ENCODE peak calls at places on chromosomes 12 and 14, in ten cellular contexts. G is GM23248, R is SK-N-SH, I is endothelial cell of umbilical vein, E is fibroblast of lung, D is H9, Y is HepG2, J is IMR-90, C is adipocyte, B is mesenchymal stem cell. W is an unnamed sample. For H3K9me3, the result is how much of the 10 kb centered on the place peaks cover.

GRCh38 chr12:44626883-44627282 is 249.2 kb downstream of the NELL2 start:
- DNase-seq in G (no peak), R (no peak), I (no peak), E (no peak), D (no peak), Y (no peak), J (no peak), C (no peak), B (no peak), W (no peak)

GRCh38 chr12:87801860-87802720 is 227.1 kb downstream of the C12orf50 start:
- DNase-seq in G (peak), R (no peak), I (peak), E (peak), D (no peak), Y (no peak), J (no peak), C (peak), B (no peak), W (no peak)

GRCh38 chr14:76546426-76547221 is 170.7 kb downstream of the ESRRB start:
- DNase-seq in G (peak), R (peak), I (peak), E (no peak), D (peak), Y (peak), J (no peak), C (no peak), B (no peak), W (peak)

GRCh38 chr12:119229837-119230236 is 51.1 kb downstream of the HSPB8 start:
- DNase-seq in G (peak), R (peak), I (peak), E (peak), D (peak), Y (peak), J (peak), C (no peak), B (peak), W (no peak)

GRCh38 chr12:22729898-22730443 is 105.0 kb downstream of the ETNK1 start:
- DNase-seq in G (peak), R (no peak), I (peak), E (peak), D (no peak), Y (no peak), J (peak), C (peak), B (peak), W (no peak)

GRCh38 chr14:103697196-103697595 is 18.1 kb downstream of the XRCC3 start:
- DNase-seq in G (no peak), R (no peak), I (no peak), E (no peak), D (no peak), Y (no peak), J (no peak), C (no peak), B (no peak), W (no peak)

GRCh38 chr12:95626854-95627253 is 75.6 kb upstream of the USP44 start:
- DNase-seq in G (no peak), R (no peak), I (no peak), E (no peak), D (no peak), Y (no peak), J (no peak), C (no peak), B (no peak), W (no peak)

GRCh38 chr12:107864235-107864634 is 89.7 kb downstream of the ASCL4 start:
- DNase-seq in G (no peak), R (peak), I (no peak), E (no peak), D (peak), Y (no peak), J (no peak), C (no peak), B (no peak), W (no peak)

GRCh38 chr12:64083285-64084210 is 138.5 kb downstream of the KICS2 start:
- DNase-seq in G (peak), R (peak), I (peak), E (peak), D (no peak), Y (no peak), J (peak), C (peak), B (peak), W (peak)

GRCh38 chr12:115749485-115749884 is 528.0 kb downstream of the MED13L start:
- DNase-seq in G (no peak), R (no peak), I (no peak), E (peak), D (no peak), Y (no peak), J (no peak), C (no peak), B (no peak), W (no peak)

GRCh38 chr12:105831372-105831771 is 307.4 kb downstream of the NUAK1 start:
- DNase-seq in G (no peak), R (no peak), I (no peak), E (no peak), D (no peak), Y (no peak), J (no peak), C (no peak), B (no peak), W (no peak)

GRCh38 chr12:60162988-60163720 is 567.3 kb downstream of the SLC16A7 start:
- DNase-seq in G (no peak), R (peak), I (no peak), E (no peak), D (peak), Y (no peak), J (no peak), C (no peak), B (no peak), W (no peak)

GRCh38 chr12:106790020-106790419 is 15.5 kb downstream of the RIC8B start:
- DNase-seq in G (no peak), R (no peak), I (no peak), E (no peak), D (no peak), Y (no peak), J (no peak), C (no peak), B (no peak), W (no peak)

GRCh38 chr14:26394114-26394855 is 203.5 kb downstream of the NOVA1 start:
- DNase-seq in G (peak), R (peak), I (peak), E (peak), D (peak), Y (no peak), J (peak), C (peak), B (peak), W (no peak)

GRCh38 chr12:47707905-47708543 is 2.2 kb upstream of the RPAP3 start:
- DNase-seq in G (no peak), R (no peak), I (no peak), E (no peak), D (no peak), Y (no peak), J (no peak), C (no peak), B (no peak), W (no peak)

GRCh38 chr12:98894412-98895085 is 249.5 kb downstream of the APAF1 start:
- DNase-seq in G (peak), R (peak), I (no peak), E (no peak), D (peak), Y (no peak), J (no peak), C (peak), B (no peak), W (no peak)

DNA sequence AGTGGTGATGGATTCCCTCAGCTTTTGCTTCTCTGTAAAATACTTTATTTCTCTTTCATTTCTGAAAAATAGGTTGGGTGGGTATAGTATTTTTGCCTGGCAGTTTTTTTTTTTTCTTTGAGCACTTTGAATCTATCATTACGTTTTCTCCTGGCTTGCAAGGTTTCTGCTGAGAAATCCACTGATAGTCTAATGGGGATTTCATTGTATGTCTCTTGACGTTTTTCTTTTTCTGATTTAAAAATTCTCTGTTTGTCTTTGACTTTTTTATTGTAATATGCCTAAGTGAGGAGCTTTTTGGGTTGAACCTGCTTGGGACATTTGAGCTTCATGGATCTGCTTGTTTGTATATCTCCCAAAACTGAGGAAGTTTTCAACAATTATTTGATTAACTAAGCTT is 606.0 kb downstream of the KCNH5 start:
- DNase-seq in G (no peak), R (no peak), I (no peak), E (no peak), D (no peak), Y (no peak), J (no peak), C (no peak), B (no peak), W (no peak)
- H3K9me3 ChIP-seq in G (under half), R (under half), I (under half), E (under half), D (under half), Y (half or more), J (under half), C (under half), B (half or more), W (under half)

GRCh38 chr14:22814945-22815713 is at the start of gene SLC7A7:
- DNase-seq in G (no peak), R (no peak), I (no peak), E (peak), D (peak), Y (no peak), J (no peak), C (no peak), B (peak), W (no peak)
- H3K9ac ChIP-seq in G (no peak), R (no peak), I (no peak), E (no peak), D (no peak), Y (peak), J (no peak), C (no peak), B (peak), W (no peak)

GRCh38 chr12:53931844-53932581 is 6.6 kb upstream of the HOXC13 start:
- DNase-seq in G (no peak), R (no peak), I (no peak), E (no peak), D (no peak), Y (no peak), J (no peak), C (no peak), B (no peak), W (no peak)
- H3K9me3 ChIP-seq in G (under half), R (under half), I (under half), E (under half), D (under half), Y (under half), J (under half), C (under half), B (under half), W (under half)

GRCh38 chr12:2776129-2776806 is 18.5 kb upstream of the FKBP4 start:
- DNase-seq in G (no peak), R (no peak), I (no peak), E (no peak), D (peak), Y (no peak), J (no peak), C (no peak), B (no peak), W (no peak)

GRCh38 chr12:2772370-2772769 is 22.4 kb upstream of the FKBP4 start:
- DNase-seq in G (no peak), R (no peak), I (no peak), E (no peak), D (peak), Y (no peak), J (no peak), C (no peak), B (no peak), W (no peak)

GRCh38 chr12:2773199-2773875 is 21.4 kb upstream of the FKBP4 start:
- DNase-seq in G (no peak), R (no peak), I (no peak), E (no peak), D (peak), Y (no peak), J (no peak), C (no peak), B (no peak), W (no peak)

GRCh38 chr12:2779281-2779680 is 15.5 kb upstream of the FKBP4 start:
- DNase-seq in G (no peak), R (no peak), I (no peak), E (no peak), D (peak), Y (no peak), J (no peak), C (no peak), B (no peak), W (no peak)

GRCh38 chr12:2775431-2775830 is 19.3 kb upstream of the FKBP4 start:
- DNase-seq in G (no peak), R (no peak), I (no peak), E (no peak), D (peak), Y (no peak), J (no peak), C (no peak), B (no peak), W (no peak)
- H3K9ac ChIP-seq in G (no peak), R (no peak), I (no peak), E (no peak), D (no peak), Y (no peak), J (no peak), C (no peak), B (no peak), W (no peak)

DNA sequence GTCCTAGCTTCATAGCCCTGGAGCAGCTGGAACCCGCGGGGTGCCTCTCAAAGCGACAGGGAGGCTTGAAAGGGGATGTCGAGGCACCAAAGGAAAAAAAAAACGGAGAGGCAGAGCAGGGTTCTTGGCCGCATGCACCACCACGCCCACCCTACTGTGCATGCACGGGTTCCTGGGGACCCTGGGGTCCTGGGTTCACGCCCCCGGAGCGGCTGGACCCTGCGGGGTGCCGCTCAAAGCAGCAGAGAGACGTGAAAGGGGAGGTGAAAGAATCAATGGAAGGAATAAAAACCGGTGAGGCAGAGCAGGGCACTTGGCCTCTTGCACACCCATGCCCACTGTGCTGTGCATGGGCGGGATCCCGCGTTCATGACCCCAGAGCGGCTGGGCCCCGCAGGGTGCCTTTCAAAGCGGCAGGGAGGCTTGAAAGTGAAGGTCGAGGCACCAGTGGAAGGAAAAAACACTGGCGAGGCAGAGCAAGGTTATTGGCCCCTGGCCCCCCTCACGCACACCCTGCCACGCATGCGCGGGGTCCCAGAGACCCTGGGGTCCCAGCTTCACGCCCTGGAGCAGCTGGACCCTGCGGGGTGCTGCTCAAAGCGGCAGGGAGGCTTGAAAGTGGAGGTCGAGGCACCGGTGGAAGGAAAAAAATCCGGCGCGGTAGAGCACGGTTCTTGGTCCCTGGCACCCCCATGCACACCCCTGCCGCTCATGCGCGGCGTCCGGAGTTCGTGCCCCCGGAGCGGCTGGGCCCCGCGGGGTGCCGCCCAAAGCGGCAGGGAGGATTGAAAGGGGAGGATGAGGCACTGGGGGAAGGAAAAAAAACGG is 318.5 kb downstream of the ALG10 start:
- DNase-seq in G (no peak), R (no peak), I (no peak), E (no peak), D (no peak), Y (no peak), J (no peak), C (no peak), B (no peak), W (no peak)
- H3K9me3 ChIP-seq in G (under half), R (under half), I (under half), E (under half), D (under half), Y (under half), J (under half), C (under half), B (under half), W (half or more)

DNA sequence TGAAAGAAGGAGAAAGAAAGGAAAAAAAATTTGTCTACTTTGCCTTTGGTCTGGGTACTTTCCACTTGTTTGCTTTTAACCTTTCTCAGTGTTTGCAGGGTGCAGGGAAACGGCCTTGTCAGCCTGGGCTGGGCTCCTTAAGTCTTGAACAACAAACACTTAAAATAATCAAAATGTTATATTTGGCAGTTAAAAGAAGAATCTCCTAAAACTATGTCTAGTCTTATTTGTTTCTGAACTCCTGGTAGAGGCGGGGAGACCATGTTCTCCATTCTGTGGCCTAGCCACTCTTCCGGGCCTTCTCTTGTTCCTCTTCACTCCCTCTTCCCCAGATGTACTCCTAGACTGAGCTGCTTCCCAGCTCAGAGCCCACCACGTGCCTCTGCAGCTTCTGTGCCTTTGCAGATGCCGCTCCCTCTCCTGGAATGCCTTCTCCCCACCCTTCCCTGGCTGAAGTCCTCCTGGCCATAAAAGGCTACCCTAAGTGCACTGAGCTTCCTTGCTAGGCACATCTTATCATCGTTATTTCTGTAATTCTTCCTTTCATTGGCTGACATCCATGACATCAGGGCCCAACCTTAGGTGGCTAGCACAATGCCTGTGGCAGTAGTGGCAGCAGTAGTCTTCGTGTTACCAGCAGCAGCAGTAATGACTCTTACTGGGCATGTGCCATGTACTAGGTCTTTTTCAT is 432.9 kb downstream of the ZFP36L1 start:
- DNase-seq in G (peak), R (no peak), I (no peak), E (peak), D (no peak), Y (no peak), J (no peak), C (peak), B (no peak), W (no peak)
- H3K9ac ChIP-seq in G (no peak), R (no peak), I (no peak), E (no peak), D (no peak), Y (no peak), J (no peak), C (peak), B (no peak), W (no peak)

DNA sequence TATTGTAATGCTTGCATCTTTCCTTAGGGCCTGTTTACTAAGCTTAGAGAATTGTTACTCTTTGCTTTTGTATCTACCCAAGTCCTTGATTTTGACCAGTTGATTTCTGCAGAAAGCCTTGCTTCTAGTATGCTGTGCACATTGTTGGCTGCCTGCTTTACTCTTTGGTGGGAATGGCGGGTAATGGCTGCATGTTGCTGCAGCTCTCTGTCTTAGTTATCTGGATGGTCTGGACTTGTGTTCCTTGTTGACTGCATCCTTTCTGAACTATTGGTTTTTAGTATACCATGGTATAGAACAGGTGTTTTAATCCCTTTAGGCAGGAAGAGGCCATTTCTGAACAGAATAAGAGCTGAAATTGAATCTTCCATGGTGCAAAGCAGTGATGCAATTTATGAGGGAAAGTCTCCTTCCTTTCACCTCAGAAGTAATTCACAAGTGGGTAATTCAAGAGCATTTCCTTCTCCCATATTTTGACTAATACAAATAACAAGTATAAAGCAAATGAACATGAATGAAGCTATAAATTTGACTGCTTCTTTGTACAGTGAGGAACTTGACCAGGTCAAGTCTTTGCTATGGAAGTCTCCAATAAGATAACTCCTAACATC is 466.4 kb downstream of the NPAS3 start:
- DNase-seq in G (no peak), R (no peak), I (no peak), E (no peak), D (no peak), Y (no peak), J (no peak), C (no peak), B (no peak), W (no peak)
- H3K9me3 ChIP-seq in G (under half), R (under half), I (under half), E (under half), D (under half), Y (half or more), J (under half), C (under half), B (under half), W (under half)

DNA sequence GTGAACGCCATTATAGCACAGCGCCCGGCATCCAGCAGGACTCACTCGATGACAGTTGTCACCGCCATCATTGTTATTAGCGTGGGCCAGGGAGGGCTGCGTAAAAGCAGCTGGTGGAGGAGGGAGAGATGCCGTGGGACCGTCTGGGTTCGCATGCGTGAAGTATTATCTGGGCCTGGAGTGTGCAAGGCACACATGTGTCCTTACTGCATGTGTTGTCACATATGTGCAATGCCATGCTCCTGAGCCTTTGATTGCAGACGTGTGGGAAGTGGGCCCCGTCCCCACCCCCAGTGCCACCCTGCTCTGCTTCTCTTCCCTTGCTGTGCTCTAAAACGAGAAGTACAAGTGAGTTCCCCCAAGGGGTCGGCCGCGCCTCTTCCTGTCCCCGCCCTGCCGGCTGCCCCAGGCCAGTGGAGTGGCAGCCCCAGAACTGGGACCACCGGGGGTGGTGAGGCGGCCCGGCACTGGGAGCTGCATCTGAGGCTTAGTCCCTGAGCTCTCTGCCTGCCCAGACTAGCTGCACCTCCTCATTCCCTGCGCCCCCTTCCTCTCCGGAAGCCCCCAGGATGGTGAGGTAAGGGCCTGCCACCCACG is at the start of gene PTPN6:
- DNase-seq in G (no peak), R (peak), I (no peak), E (no peak), D (no peak), Y (no peak), J (no peak), C (no peak), B (no peak), W (no peak)
- H3K9ac ChIP-seq in G (no peak), R (no peak), I (no peak), E (no peak), D (no peak), Y (no peak), J (no peak), C (no peak), B (no peak), W (no peak)